ENCODE peak calls at places on chromosome 5, in six cellular contexts. One of them, this sample, is unnamed.

GRCh38 chr5:60960591-60960990 is 15.6 kb downstream of the NDUFAF2 start:
- DNase-seq in cardiac fibroblast: peak; percentile 45
- DNase-seq in nephron progenitor cell: no peak
- DNase-seq in suprapubic skin: no peak
- DNase-seq in psoas muscle: no peak
- DNase-seq in sigmoid colon: no peak
- DNase-seq in this sample: no peak

GRCh38 chr5:72283358-72283757 is 36.7 kb downstream of the MRPS27 start:
- DNase-seq in cardiac fibroblast: no peak
- DNase-seq in suprapubic skin: no peak
- DNase-seq in sigmoid colon: no peak
- DNase-seq in nephron progenitor cell: no peak
- DNase-seq in psoas muscle: no peak
- DNase-seq in this sample: no peak

GRCh38 chr5:56302027-56302426 is 68.9 kb upstream of the ANKRD55 start:
- DNase-seq in nephron progenitor cell: no peak
- DNase-seq in suprapubic skin: no peak
- DNase-seq in cardiac fibroblast: no peak
- DNase-seq in psoas muscle: no peak
- DNase-seq in sigmoid colon: no peak
- DNase-seq in this sample: no peak

GRCh38 chr5:38556115-38556598 is 289 bp downstream of the LIFR start:
- DNase-seq in suprapubic skin: peak; percentile 69
- DNase-seq in psoas muscle: no peak
- DNase-seq in nephron progenitor cell: no peak
- DNase-seq in sigmoid colon: no peak
- DNase-seq in cardiac fibroblast: no peak
- DNase-seq in this sample: peak; percentile 1

GRCh38 chr5:126338516-126339153 is 84.6 kb upstream of the GRAMD2B start:
- DNase-seq in nephron progenitor cell: peak; percentile 12
- DNase-seq in sigmoid colon: no peak
- DNase-seq in suprapubic skin: no peak
- DNase-seq in cardiac fibroblast: no peak
- DNase-seq in psoas muscle: no peak
- DNase-seq in this sample: no peak

GRCh38 chr5:132500244-132500930 is 9.8 kb upstream of the IRF1 start:
- DNase-seq in nephron progenitor cell: no peak
- DNase-seq in psoas muscle: no peak
- DNase-seq in sigmoid colon: no peak
- DNase-seq in cardiac fibroblast: no peak
- DNase-seq in suprapubic skin: peak; percentile 58
- DNase-seq in this sample: no peak

GRCh38 chr5:167452186-167452585 is 839.3 kb upstream of the WWC1 start:
- DNase-seq in psoas muscle: no peak
- DNase-seq in nephron progenitor cell: no peak
- DNase-seq in suprapubic skin: no peak
- DNase-seq in cardiac fibroblast: no peak
- DNase-seq in sigmoid colon: no peak
- DNase-seq in this sample: no peak

GRCh38 chr5:155013526-155013925 is at the start of gene KIF4B:
- DNase-seq in sigmoid colon: no peak
- DNase-seq in nephron progenitor cell: no peak
- DNase-seq in suprapubic skin: no peak
- DNase-seq in psoas muscle: no peak
- DNase-seq in cardiac fibroblast: no peak
- DNase-seq in this sample: no peak

GRCh38 chr5:458547-459353 is 15.8 kb downstream of the EXOC3 start:
- DNase-seq in nephron progenitor cell: no peak
- DNase-seq in sigmoid colon: peak; percentile 57
- DNase-seq in psoas muscle: no peak
- DNase-seq in cardiac fibroblast: peak; percentile 80
- DNase-seq in suprapubic skin: peak; percentile 70
- DNase-seq in this sample: peak; percentile 18

GRCh38 chr5:143056792-143057579 is 286.8 kb downstream of the ARHGAP26 start:
- DNase-seq in psoas muscle: no peak
- DNase-seq in sigmoid colon: no peak
- DNase-seq in nephron progenitor cell: no peak
- DNase-seq in suprapubic skin: no peak
- DNase-seq in cardiac fibroblast: no peak
- DNase-seq in this sample: no peak

GRCh38 chr5:171484460-171484899 is 65.0 kb downstream of the FGF18 start:
- DNase-seq in nephron progenitor cell: peak; percentile 45
- DNase-seq in psoas muscle: peak; percentile 41
- DNase-seq in sigmoid colon: no peak
- DNase-seq in cardiac fibroblast: peak; percentile 39
- DNase-seq in suprapubic skin: no peak
- DNase-seq in this sample: no peak

GRCh38 chr5:38608877-38609276 is 52.4 kb upstream of the LIFR start:
- DNase-seq in suprapubic skin: no peak
- DNase-seq in psoas muscle: no peak
- DNase-seq in nephron progenitor cell: no peak
- DNase-seq in sigmoid colon: no peak
- DNase-seq in cardiac fibroblast: no peak
- DNase-seq in this sample: no peak

GRCh38 chr5:137141779-137142178 is 357.3 kb downstream of the SPOCK1 start:
- DNase-seq in sigmoid colon: no peak
- DNase-seq in nephron progenitor cell: no peak
- DNase-seq in suprapubic skin: no peak
- DNase-seq in cardiac fibroblast: peak; percentile 66
- DNase-seq in psoas muscle: peak; percentile 30
- DNase-seq in this sample: no peak

GRCh38 chr5:35854248-35854647 is 2.4 kb upstream of the IL7R start:
- DNase-seq in nephron progenitor cell: no peak
- DNase-seq in suprapubic skin: no peak
- DNase-seq in sigmoid colon: no peak
- DNase-seq in psoas muscle: no peak
- DNase-seq in cardiac fibroblast: no peak
- DNase-seq in this sample: no peak

GRCh38 chr5:162068412-162068811 is 839 bp downstream of the GABRG2 start:
- DNase-seq in sigmoid colon: no peak
- DNase-seq in psoas muscle: peak; percentile 8
- DNase-seq in suprapubic skin: no peak
- DNase-seq in nephron progenitor cell: peak; percentile 89
- DNase-seq in cardiac fibroblast: peak; percentile 2
- DNase-seq in this sample: no peak

GRCh38 chr5:77454123-77454522 is 38.0 kb downstream of the WDR41 start:
- DNase-seq in suprapubic skin: no peak
- DNase-seq in nephron progenitor cell: no peak
- DNase-seq in cardiac fibroblast: no peak
- DNase-seq in sigmoid colon: no peak
- DNase-seq in psoas muscle: no peak
- DNase-seq in this sample: no peak

GRCh38 chr5:17436766-17437221 is 61.2 kb upstream of the TAF11L2 start:
- DNase-seq in nephron progenitor cell: no peak
- DNase-seq in suprapubic skin: no peak
- DNase-seq in sigmoid colon: no peak
- DNase-seq in cardiac fibroblast: no peak
- DNase-seq in psoas muscle: no peak
- DNase-seq in this sample: no peak

GRCh38 chr5:7682379-7682778 is 168.6 kb downstream of the CFAP90 start:
- DNase-seq in nephron progenitor cell: no peak
- DNase-seq in psoas muscle: no peak
- DNase-seq in cardiac fibroblast: no peak
- DNase-seq in suprapubic skin: no peak
- DNase-seq in sigmoid colon: peak; percentile 77
- DNase-seq in this sample: no peak
- TF ChIP-seq CTCF in nephron progenitor cell: no peak
- TF ChIP-seq CTCF in psoas muscle: no peak
- TF ChIP-seq CTCF in cardiac fibroblast: no peak
- TF ChIP-seq CTCF in suprapubic skin: no peak
- TF ChIP-seq CTCF in sigmoid colon: no peak
- TF ChIP-seq CTCF in this sample: no peak

DNA sequence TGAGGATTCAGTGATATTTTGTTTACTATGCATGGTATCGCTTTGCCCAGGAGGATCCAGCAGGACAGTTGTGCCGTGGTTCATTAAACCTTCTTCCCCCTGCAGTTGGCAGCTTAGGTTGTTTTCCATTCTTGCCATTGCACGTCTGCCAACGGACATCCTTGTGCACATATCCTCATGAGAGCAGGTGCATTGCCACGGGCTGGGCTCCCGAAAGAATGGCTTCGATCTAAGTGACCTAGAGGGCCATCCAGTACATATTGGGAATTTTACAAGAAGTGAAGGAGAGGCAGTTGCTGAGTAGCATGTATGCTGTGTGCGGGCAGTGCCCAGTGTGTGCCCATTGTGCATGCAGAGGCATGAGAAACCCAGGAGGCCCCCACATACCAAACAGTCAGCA is 22.1 kb downstream of the HRH2 start:
- DNase-seq in sigmoid colon: peak; percentile 28
- DNase-seq in cardiac fibroblast: no peak
- DNase-seq in nephron progenitor cell: no peak
- DNase-seq in psoas muscle: no peak
- DNase-seq in suprapubic skin: no peak
- DNase-seq in this sample: no peak
- TF ChIP-seq CTCF in sigmoid colon: no peak
- TF ChIP-seq CTCF in cardiac fibroblast: no peak
- TF ChIP-seq CTCF in nephron progenitor cell: no peak
- TF ChIP-seq CTCF in psoas muscle: no peak
- TF ChIP-seq CTCF in suprapubic skin: no peak
- TF ChIP-seq CTCF in this sample: no peak

DNA sequence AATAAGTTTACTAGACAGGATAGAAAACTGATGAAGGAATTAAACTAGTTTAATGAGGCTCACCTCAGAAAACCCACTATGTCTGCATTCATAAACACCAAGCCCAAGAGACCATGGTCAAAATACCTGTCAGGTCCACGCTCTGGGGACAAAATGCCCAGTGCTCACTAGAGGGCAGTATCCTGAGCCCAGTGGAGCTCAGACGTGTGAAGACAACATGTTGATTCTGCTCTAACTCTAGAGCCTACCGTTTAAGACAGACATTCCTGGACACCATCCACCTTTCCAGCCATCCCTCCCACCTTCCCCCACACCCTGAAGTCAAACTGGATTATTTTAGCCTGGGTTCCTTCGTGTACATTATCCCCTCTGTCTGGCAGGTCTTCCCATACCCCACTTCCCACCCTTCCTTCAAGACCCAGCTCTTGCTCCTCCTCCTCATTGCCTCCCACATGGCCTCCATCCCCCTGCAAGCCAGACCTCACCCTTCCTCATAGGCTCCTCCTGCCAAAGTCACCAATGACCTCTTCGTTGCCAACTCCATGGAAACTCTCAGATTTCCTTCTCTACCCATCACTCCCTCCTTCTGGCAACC is 142.3 kb upstream of the FSTL4 start:
- DNase-seq in sigmoid colon: no peak
- DNase-seq in nephron progenitor cell: peak; percentile 27
- DNase-seq in suprapubic skin: no peak
- DNase-seq in cardiac fibroblast: peak; percentile 35
- DNase-seq in psoas muscle: no peak
- DNase-seq in this sample: no peak
- TF ChIP-seq CTCF in sigmoid colon: no peak
- TF ChIP-seq CTCF in nephron progenitor cell: peak; percentile 58
- TF ChIP-seq CTCF in suprapubic skin: no peak
- TF ChIP-seq CTCF in cardiac fibroblast: peak; percentile 66
- TF ChIP-seq CTCF in psoas muscle: peak; percentile 59
- TF ChIP-seq CTCF in this sample: peak; percentile 44

GRCh38 chr5:83102581-83102980 is 25.2 kb downstream of the XRCC4 start:
- DNase-seq in nephron progenitor cell: no peak
- DNase-seq in sigmoid colon: no peak
- DNase-seq in suprapubic skin: no peak
- DNase-seq in cardiac fibroblast: no peak
- DNase-seq in psoas muscle: no peak
- DNase-seq in this sample: no peak
- TF ChIP-seq CTCF in nephron progenitor cell: no peak
- TF ChIP-seq CTCF in sigmoid colon: no peak
- TF ChIP-seq CTCF in suprapubic skin: no peak
- TF ChIP-seq CTCF in cardiac fibroblast: no peak
- TF ChIP-seq CTCF in psoas muscle: no peak
- TF ChIP-seq CTCF in this sample: no peak

DNA sequence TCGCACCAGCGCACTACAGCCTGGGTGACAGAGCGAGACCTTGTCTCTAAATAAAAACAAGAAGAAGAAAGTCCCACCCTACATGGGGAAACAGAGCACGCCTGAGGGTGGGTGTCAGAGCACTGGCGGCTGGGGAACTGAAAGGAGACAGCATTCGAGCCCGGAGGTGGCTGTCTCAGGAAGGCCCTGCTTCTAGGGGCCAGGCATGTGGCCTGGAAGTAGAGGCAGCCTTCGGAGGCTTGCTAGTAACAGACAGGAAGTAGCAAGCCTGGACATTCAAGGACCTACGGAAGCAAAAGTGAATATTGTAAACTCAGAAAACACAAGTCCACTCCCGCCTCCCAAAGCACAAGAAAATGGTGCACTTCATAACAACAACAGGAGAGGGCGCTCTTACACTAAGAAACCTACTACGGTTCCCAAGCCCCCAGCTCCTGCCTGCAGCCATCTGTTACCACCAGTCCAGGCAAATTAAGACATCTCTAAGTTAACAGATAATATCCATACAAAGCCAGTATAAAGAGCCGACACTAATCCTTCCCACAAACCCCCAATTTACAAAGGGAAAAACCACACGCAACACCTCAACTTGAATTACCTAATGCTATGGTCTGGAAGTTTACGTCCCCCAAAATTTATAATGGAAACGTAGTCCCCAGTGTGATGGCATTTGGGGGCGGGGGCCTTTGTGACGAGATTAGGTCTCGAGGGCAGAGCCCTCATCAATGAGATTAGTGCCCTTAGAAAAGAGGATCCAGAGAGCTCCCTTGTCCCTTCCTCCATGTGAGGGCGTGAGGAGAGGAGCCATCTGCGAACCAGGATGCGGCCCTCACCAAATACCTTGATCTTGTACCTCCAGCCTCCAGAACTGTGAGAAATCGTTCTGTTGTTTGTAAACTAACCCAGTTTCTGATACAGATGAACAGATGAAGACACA is 7.7 kb downstream of the RASGEF1C start:
- DNase-seq in suprapubic skin: no peak
- DNase-seq in psoas muscle: no peak
- DNase-seq in sigmoid colon: no peak
- DNase-seq in nephron progenitor cell: no peak
- DNase-seq in cardiac fibroblast: peak; percentile 47
- DNase-seq in this sample: no peak
- TF ChIP-seq CTCF in suprapubic skin: no peak
- TF ChIP-seq CTCF in psoas muscle: peak; percentile 11
- TF ChIP-seq CTCF in sigmoid colon: no peak
- TF ChIP-seq CTCF in nephron progenitor cell: peak; percentile 35
- TF ChIP-seq CTCF in cardiac fibroblast: peak; percentile 28
- TF ChIP-seq CTCF in this sample: no peak

This sample was measured in AG09319.